ENCODE peak calls at places on chromosome 9, in eight cellular contexts. R is DMS 273 treated with DMSO at 0.1 percent for 48 hours, H is HEK293T, P is endodermal cell, X is NCI-H460, F is uterus, I is lower leg skin, D is A549. U is an unnamed sample.

GRCh38 chr9:91698266-91698665 is 251.8 kb downstream of the ROR2 start:
- DNase-seq in R (no peak), H (no peak), P (peak), X (no peak), F (no peak), I (no peak), D (no peak), U (no peak)

GRCh38 chr9:104836235-104836634 is 72.3 kb downstream of the NIPSNAP3B start:
- DNase-seq in R (no peak), H (no peak), P (no peak), X (no peak), F (no peak), I (no peak), D (no peak), U (peak)

GRCh38 chr9:69472101-69472625 is 147.1 kb downstream of the ENTREP1 start:
- DNase-seq in R (no peak), H (no peak), P (no peak), X (no peak), F (no peak), I (no peak), D (no peak), U (no peak)

GRCh38 chr9:109171926-109172325 is 4.9 kb upstream of the FRRS1L start:
- DNase-seq in R (no peak), H (no peak), P (no peak), X (no peak), F (no peak), I (no peak), D (no peak), U (no peak)

GRCh38 chr9:128168731-128169308 is 8.8 kb downstream of the BBLN start:
- DNase-seq in R (no peak), H (no peak), P (no peak), X (no peak), F (no peak), I (no peak), D (no peak), U (no peak)

GRCh38 chr9:85008215-85008614 is 338.7 kb downstream of the NTRK2 start:
- DNase-seq in R (no peak), H (no peak), P (no peak), X (no peak), F (no peak), I (no peak), D (no peak), U (no peak)

GRCh38 chr9:91143162-91143561 is 218.6 kb downstream of the AUH start:
- DNase-seq in R (no peak), H (no peak), P (no peak), X (no peak), F (no peak), I (no peak), D (no peak), U (no peak)

GRCh38 chr9:109274768-109275596 is 45.9 kb downstream of the EPB41L4B start:
- DNase-seq in R (peak), H (no peak), P (no peak), X (no peak), F (no peak), I (no peak), D (no peak), U (no peak)

GRCh38 chr9:136631038-136632000 is 31.4 kb upstream of the EGFL7 start:
- DNase-seq in R (no peak), H (peak), P (peak), X (peak), F (peak), I (no peak), D (peak), U (peak)

GRCh38 chr9:79489241-79490000 is 82.3 kb upstream of the TLE4 start:
- DNase-seq in R (no peak), H (no peak), P (no peak), X (no peak), F (no peak), I (peak), D (peak), U (peak)

GRCh38 chr9:20524776-20525175 is 97.5 kb downstream of the MLLT3 start:
- DNase-seq in R (no peak), H (peak), P (peak), X (no peak), F (no peak), I (no peak), D (peak), U (peak)

GRCh38 chr9:14924821-14925220 is 14.6 kb upstream of the FREM1 start:
- DNase-seq in R (no peak), H (no peak), P (no peak), X (no peak), F (no peak), I (no peak), D (no peak), U (peak)

GRCh38 chr9:32841314-32841713 is 58.0 kb downstream of the TMEM215 start:
- DNase-seq in R (no peak), H (no peak), P (no peak), X (no peak), F (no peak), I (no peak), D (no peak), U (peak)

GRCh38 chr9:79201641-79202040 is 370.1 kb upstream of the TLE4 start:
- DNase-seq in R (no peak), H (no peak), P (no peak), X (no peak), F (no peak), I (no peak), D (no peak), U (peak)

GRCh38 chr9:81519816-81520215 is 169.5 kb downstream of the TLE1 start:
- DNase-seq in R (no peak), H (no peak), P (no peak), X (no peak), F (no peak), I (no peak), D (no peak), U (no peak)

GRCh38 chr9:113654605-113655193 is 191.2 kb downstream of the RGS3 start:
- DNase-seq in R (no peak), H (no peak), P (no peak), X (no peak), F (peak), I (no peak), D (no peak), U (no peak)

GRCh38 chr9:89993678-89994630 is 389.1 kb downstream of the GADD45G start:
- DNase-seq in R (no peak), H (no peak), P (peak), X (no peak), F (no peak), I (peak), D (peak), U (no peak)

GRCh38 chr9:34139477-34140146 is 13.1 kb upstream of the DCAF12 start:
- DNase-seq in R (peak), H (no peak), P (peak), X (no peak), F (no peak), I (no peak), D (peak), U (peak)

GRCh38 chr9:136111910-136112309 is 6.8 kb downstream of the TMEM250 start:
- DNase-seq in R (no peak), H (no peak), P (no peak), X (no peak), F (no peak), I (no peak), D (no peak), U (no peak)

GRCh38 chr9:22055090-22055489 is 46.0 kb upstream of the CDKN2B start:
- DNase-seq in R (no peak), H (no peak), P (no peak), X (no peak), F (no peak), I (no peak), D (no peak), U (peak)

GRCh38 chr9:131919181-131919580 is 160.5 kb downstream of the MED27 start:
- DNase-seq in R (no peak), H (no peak), P (no peak), X (no peak), F (no peak), I (no peak), D (no peak), U (no peak)

GRCh38 chr9:81083821-81084512 is 605.4 kb downstream of the TLE1 start:
- DNase-seq in R (no peak), H (no peak), P (no peak), X (no peak), F (no peak), I (no peak), D (no peak), U (peak)

GRCh38 chr9:120538339-120538738 is 41.6 kb downstream of the CDK5RAP2 start:
- DNase-seq in R (no peak), H (no peak), P (no peak), X (no peak), F (no peak), I (no peak), D (peak), U (peak)

U was measured in bronchial epithelial cell.